ENCODE peak calls at places on chromosomes 11 and 22, in seven cellular contexts. One of them, this sample, is unnamed.
A peak's percentile ranks its signal among the peaks of the same experiment; 100 is the strongest.

GRCh38 chr11:134395002-134395401 is 17.0 kb downstream of the B3GAT1 start:
- DNase-seq in Calu3: no peak
- DNase-seq in B cell: no peak
- DNase-seq in H9: no peak
- DNase-seq in GM13976: no peak
- DNase-seq in tibial artery: no peak
- DNase-seq in fibroblast of villous mesenchyme: no peak
- DNase-seq in this sample: no peak

GRCh38 chr11:71307811-71308645 is 55.7 kb upstream of the SHANK2 start:
- DNase-seq in fibroblast of villous mesenchyme: no peak
- DNase-seq in Calu3: no peak
- DNase-seq in GM13976: peak; percentile 10
- DNase-seq in H9: peak; percentile 19
- DNase-seq in B cell: no peak
- DNase-seq in tibial artery: peak; percentile 16
- DNase-seq in this sample: no peak

GRCh38 chr11:72685560-72686480 is 11.6 kb upstream of the PDE2A start:
- DNase-seq in B cell: no peak
- DNase-seq in GM13976: no peak
- DNase-seq in Calu3: no peak
- DNase-seq in H9: no peak
- DNase-seq in fibroblast of villous mesenchyme: peak; percentile 84
- DNase-seq in tibial artery: no peak
- DNase-seq in this sample: no peak

GRCh38 chr22:35053060-35053835 is 12.7 kb upstream of the ISX start:
- DNase-seq in fibroblast of villous mesenchyme: no peak
- DNase-seq in B cell: no peak
- DNase-seq in tibial artery: no peak
- DNase-seq in Calu3: no peak
- DNase-seq in GM13976: no peak
- DNase-seq in H9: no peak
- DNase-seq in this sample: no peak

GRCh38 chr11:31340903-31341572 is 28.5 kb downstream of the DCDC1 start:
- DNase-seq in H9: peak; percentile 31
- DNase-seq in tibial artery: no peak
- DNase-seq in GM13976: peak; percentile 32
- DNase-seq in B cell: no peak
- DNase-seq in fibroblast of villous mesenchyme: peak; percentile 39
- DNase-seq in Calu3: peak; percentile 10
- DNase-seq in this sample: peak; percentile 8

GRCh38 chr11:72752088-72752914 is at the start of gene ARAP1:
- DNase-seq in H9: peak; percentile 90
- DNase-seq in fibroblast of villous mesenchyme: peak; percentile 70
- DNase-seq in tibial artery: peak; percentile 85
- DNase-seq in B cell: peak; percentile 86
- DNase-seq in Calu3: peak; percentile 73
- DNase-seq in GM13976: peak; percentile 95
- DNase-seq in this sample: peak; percentile 77

GRCh38 chr11:107785401-107785800 is 73.2 kb downstream of the SLC35F2 start:
- DNase-seq in tibial artery: no peak
- DNase-seq in H9: no peak
- DNase-seq in B cell: no peak
- DNase-seq in Calu3: no peak
- DNase-seq in fibroblast of villous mesenchyme: peak; percentile 28
- DNase-seq in GM13976: peak; percentile 34
- DNase-seq in this sample: no peak

GRCh38 chr11:120344302-120345004 is 8.2 kb downstream of the ARHGEF12 start:
- DNase-seq in B cell: peak; percentile 61
- DNase-seq in fibroblast of villous mesenchyme: peak; percentile 92
- DNase-seq in H9: no peak
- DNase-seq in tibial artery: no peak
- DNase-seq in Calu3: no peak
- DNase-seq in GM13976: peak; percentile 59
- DNase-seq in this sample: no peak

GRCh38 chr11:113114452-113115027 is 153.3 kb downstream of the NCAM1 start:
- DNase-seq in B cell: no peak
- DNase-seq in tibial artery: no peak
- DNase-seq in H9: peak; percentile 62
- DNase-seq in Calu3: peak; percentile 46
- DNase-seq in GM13976: no peak
- DNase-seq in fibroblast of villous mesenchyme: peak; percentile 61
- DNase-seq in this sample: peak; percentile 51

GRCh38 chr11:113773092-113773415 is 438 bp downstream of the ZW10 start:
- DNase-seq in GM13976: no peak
- DNase-seq in Calu3: no peak
- DNase-seq in B cell: no peak
- DNase-seq in tibial artery: no peak
- DNase-seq in fibroblast of villous mesenchyme: peak; percentile 49
- DNase-seq in H9: no peak
- DNase-seq in this sample: peak; percentile 44

GRCh38 chr22:46619830-46620501 is at the start of gene GRAMD4:
- DNase-seq in H9: no peak
- DNase-seq in tibial artery: no peak
- DNase-seq in fibroblast of villous mesenchyme: no peak
- DNase-seq in Calu3: no peak
- DNase-seq in GM13976: no peak
- DNase-seq in B cell: no peak
- DNase-seq in this sample: no peak

GRCh38 chr22:17116931-17117330 is 4.2 kb downstream of the TMEM121B start:
- DNase-seq in fibroblast of villous mesenchyme: no peak
- DNase-seq in H9: no peak
- DNase-seq in GM13976: no peak
- DNase-seq in tibial artery: no peak
- DNase-seq in Calu3: no peak
- DNase-seq in B cell: no peak
- DNase-seq in this sample: no peak

GRCh38 chr11:99275521-99275920 is 254.8 kb downstream of the CNTN5 start:
- DNase-seq in fibroblast of villous mesenchyme: no peak
- DNase-seq in B cell: no peak
- DNase-seq in Calu3: no peak
- DNase-seq in H9: no peak
- DNase-seq in GM13976: no peak
- DNase-seq in tibial artery: no peak
- DNase-seq in this sample: no peak

GRCh38 chr11:47179655-47179991 is 2.9 kb upstream of the ARFGAP2 start:
- DNase-seq in B cell: peak; percentile 54
- DNase-seq in fibroblast of villous mesenchyme: peak; percentile 42
- DNase-seq in tibial artery: no peak
- DNase-seq in H9: peak; percentile 76
- DNase-seq in Calu3: peak; percentile 66
- DNase-seq in GM13976: peak; percentile 77
- DNase-seq in this sample: peak; percentile 58

GRCh38 chr11:68976563-68976962 is 4.2 kb downstream of the MRGPRD start:
- DNase-seq in H9: no peak
- DNase-seq in Calu3: no peak
- DNase-seq in GM13976: no peak
- DNase-seq in tibial artery: peak; percentile 46
- DNase-seq in fibroblast of villous mesenchyme: no peak
- DNase-seq in B cell: no peak
- DNase-seq in this sample: no peak

GRCh38 chr11:58629857-58630256 is 7.4 kb downstream of the CNTF start:
- DNase-seq in tibial artery: no peak
- DNase-seq in Calu3: peak; percentile 27
- DNase-seq in fibroblast of villous mesenchyme: peak; percentile 73
- DNase-seq in B cell: peak; percentile 44
- DNase-seq in GM13976: peak; percentile 60
- DNase-seq in H9: peak; percentile 39
- DNase-seq in this sample: no peak

GRCh38 chr11:39459606-39460005 is 1999.8 kb downstream of the LRRC4C start:
- DNase-seq in Calu3: no peak
- DNase-seq in GM13976: no peak
- DNase-seq in B cell: no peak
- DNase-seq in tibial artery: no peak
- DNase-seq in H9: no peak
- DNase-seq in fibroblast of villous mesenchyme: no peak
- DNase-seq in this sample: no peak

GRCh38 chr11:33350287-33350686 is 93.1 kb downstream of the HIPK3 start:
- DNase-seq in fibroblast of villous mesenchyme: no peak
- DNase-seq in Calu3: no peak
- DNase-seq in tibial artery: no peak
- DNase-seq in H9: no peak
- DNase-seq in B cell: no peak
- DNase-seq in GM13976: no peak
- DNase-seq in this sample: no peak

GRCh38 chr11:35800970-35801953 is 138.7 kb downstream of the TRIM44 start:
- DNase-seq in tibial artery: no peak
- DNase-seq in Calu3: no peak
- DNase-seq in GM13976: peak; percentile 25
- DNase-seq in fibroblast of villous mesenchyme: no peak
- DNase-seq in B cell: peak; percentile 18
- DNase-seq in H9: no peak
- DNase-seq in this sample: no peak

GRCh38 chr22:35330258-35330861 is 30.7 kb downstream of the TOM1 start:
- DNase-seq in H9: no peak
- DNase-seq in Calu3: no peak
- DNase-seq in B cell: peak; percentile 37
- DNase-seq in fibroblast of villous mesenchyme: peak; percentile 97
- DNase-seq in tibial artery: peak; percentile 88
- DNase-seq in GM13976: no peak
- DNase-seq in this sample: no peak

GRCh38 chr11:116513894-116514293 is 258.9 kb downstream of the BUD13 start:
- DNase-seq in GM13976: peak; percentile 61
- DNase-seq in tibial artery: peak; percentile 41
- DNase-seq in Calu3: peak; percentile 36
- DNase-seq in H9: peak; percentile 75
- DNase-seq in fibroblast of villous mesenchyme: peak; percentile 30
- DNase-seq in B cell: no peak
- DNase-seq in this sample: peak; percentile 53

GRCh38 chr11:5383576-5383975 is at the start of gene OR51M1:
- DNase-seq in fibroblast of villous mesenchyme: no peak
- DNase-seq in B cell: no peak
- DNase-seq in tibial artery: no peak
- DNase-seq in GM13976: no peak
- DNase-seq in H9: no peak
- DNase-seq in Calu3: no peak
- DNase-seq in this sample: no peak

GRCh38 chr11:5384335-5384734 is 723 bp downstream of the OR51M1 start:
- DNase-seq in Calu3: no peak
- DNase-seq in B cell: no peak
- DNase-seq in tibial artery: no peak
- DNase-seq in GM13976: no peak
- DNase-seq in fibroblast of villous mesenchyme: no peak
- DNase-seq in H9: no peak
- DNase-seq in this sample: no peak

GRCh38 chr11:5380740-5381342 is 2.8 kb upstream of the OR51M1 start:
- DNase-seq in fibroblast of villous mesenchyme: peak; percentile 71
- DNase-seq in Calu3: peak; percentile 59
- DNase-seq in B cell: peak; percentile 28
- DNase-seq in H9: peak; percentile 76
- DNase-seq in GM13976: peak; percentile 40
- DNase-seq in tibial artery: peak; percentile 67
- DNase-seq in this sample: peak; percentile 66
- TF ChIP-seq CTCF in fibroblast of villous mesenchyme: peak; percentile 88
- TF ChIP-seq CTCF in Calu3: peak; percentile 67
- TF ChIP-seq CTCF in B cell: peak; percentile 66
- TF ChIP-seq CTCF in H9: peak; percentile 88
- TF ChIP-seq CTCF in GM13976: peak; percentile 63
- TF ChIP-seq CTCF in tibial artery: peak; percentile 48
- TF ChIP-seq CTCF in this sample: peak; percentile 79

GRCh38 chr22:25069758-25070461 is 117.4 kb downstream of the KIAA1671 start:
- DNase-seq in Calu3: no peak
- DNase-seq in fibroblast of villous mesenchyme: no peak
- DNase-seq in B cell: no peak
- DNase-seq in GM13976: no peak
- DNase-seq in H9: no peak
- DNase-seq in tibial artery: peak; percentile 82
- DNase-seq in this sample: peak; percentile 28

GRCh38 chr22:25070870-25071465 is 118.5 kb downstream of the KIAA1671 start:
- DNase-seq in B cell: no peak
- DNase-seq in H9: no peak
- DNase-seq in fibroblast of villous mesenchyme: peak; percentile 16
- DNase-seq in Calu3: no peak
- DNase-seq in tibial artery: no peak
- DNase-seq in GM13976: no peak
- DNase-seq in this sample: no peak

GRCh38 chr22:25069426-25069757 is 116.9 kb downstream of the KIAA1671 start:
- DNase-seq in fibroblast of villous mesenchyme: no peak
- DNase-seq in GM13976: no peak
- DNase-seq in B cell: no peak
- DNase-seq in Calu3: no peak
- DNase-seq in tibial artery: no peak
- DNase-seq in H9: no peak
- DNase-seq in this sample: no peak

GRCh38 chr22:25072406-25072805 is 119.9 kb downstream of the KIAA1671 start:
- DNase-seq in B cell: no peak
- DNase-seq in Calu3: no peak
- DNase-seq in H9: no peak
- DNase-seq in GM13976: no peak
- DNase-seq in tibial artery: no peak
- DNase-seq in fibroblast of villous mesenchyme: no peak
- DNase-seq in this sample: no peak

DNA sequence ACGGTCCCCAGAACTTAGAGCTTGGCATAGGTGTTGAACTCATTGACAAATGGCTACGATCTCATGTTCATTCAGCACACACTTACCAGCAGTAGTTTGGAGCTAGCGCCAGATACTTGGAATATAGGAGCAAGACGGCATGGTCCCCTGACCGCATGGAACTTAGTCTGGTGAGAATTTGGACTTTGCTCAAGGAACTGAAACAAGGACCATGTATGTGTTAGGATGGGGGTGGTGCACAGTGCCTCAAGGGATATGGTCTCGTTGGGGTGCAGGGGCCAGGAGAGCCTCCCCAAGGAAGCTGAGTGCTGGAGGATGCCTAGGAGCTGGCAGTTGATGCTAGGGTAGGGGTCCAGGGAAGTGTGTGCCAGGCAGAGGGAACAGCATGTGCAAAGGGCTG is 119.2 kb downstream of the KIAA1671 start:
- DNase-seq in fibroblast of villous mesenchyme: no peak
- DNase-seq in tibial artery: no peak
- DNase-seq in B cell: no peak
- DNase-seq in Calu3: no peak
- DNase-seq in GM13976: no peak
- DNase-seq in H9: no peak
- DNase-seq in this sample: no peak
- TF ChIP-seq CTCF in fibroblast of villous mesenchyme: no peak
- TF ChIP-seq CTCF in tibial artery: no peak
- TF ChIP-seq CTCF in B cell: no peak
- TF ChIP-seq CTCF in Calu3: no peak
- TF ChIP-seq CTCF in GM13976: no peak
- TF ChIP-seq CTCF in H9: no peak
- TF ChIP-seq CTCF in this sample: no peak

DNA sequence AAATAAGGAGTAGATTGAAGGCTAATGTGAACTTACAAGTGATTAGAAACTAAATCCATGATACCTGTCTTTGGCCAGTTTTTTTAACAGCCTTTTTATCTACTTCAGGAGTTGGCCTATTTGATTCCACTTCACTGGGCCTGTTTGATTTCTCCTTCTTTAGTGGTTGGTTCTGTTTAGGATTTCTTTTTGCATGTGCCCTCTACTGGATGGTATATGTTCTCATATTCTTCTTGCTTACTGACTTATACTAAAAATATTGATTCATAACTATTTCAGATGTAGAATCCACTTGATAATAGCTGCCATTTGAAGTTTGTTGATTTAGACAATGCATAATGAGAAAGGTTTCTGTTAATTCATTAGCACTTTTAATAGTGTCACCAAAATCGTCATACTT is 53.9 kb downstream of the USP47 start:
- DNase-seq in Calu3: no peak
- DNase-seq in fibroblast of villous mesenchyme: no peak
- DNase-seq in B cell: no peak
- DNase-seq in H9: no peak
- DNase-seq in GM13976: no peak
- DNase-seq in tibial artery: no peak
- DNase-seq in this sample: no peak
- TF ChIP-seq CTCF in Calu3: peak; percentile 1
- TF ChIP-seq CTCF in fibroblast of villous mesenchyme: peak; percentile 19
- TF ChIP-seq CTCF in B cell: no peak
- TF ChIP-seq CTCF in H9: no peak
- TF ChIP-seq CTCF in GM13976: no peak
- TF ChIP-seq CTCF in tibial artery: peak; percentile 7
- TF ChIP-seq CTCF in this sample: no peak

GRCh38 chr11:62545437-62546243 is 966 bp downstream of the AHNAK start:
- DNase-seq in tibial artery: peak; percentile 97
- DNase-seq in H9: peak; percentile 81
- DNase-seq in GM13976: no peak
- DNase-seq in Calu3: peak; percentile 96
- DNase-seq in B cell: peak; percentile 59
- DNase-seq in fibroblast of villous mesenchyme: peak; percentile 95
- DNase-seq in this sample: peak; percentile 80
- TF ChIP-seq CTCF in tibial artery: no peak
- TF ChIP-seq CTCF in H9: peak; percentile 18
- TF ChIP-seq CTCF in GM13976: no peak
- TF ChIP-seq CTCF in Calu3: no peak
- TF ChIP-seq CTCF in B cell: no peak
- TF ChIP-seq CTCF in fibroblast of villous mesenchyme: peak; percentile 4
- TF ChIP-seq CTCF in this sample: no peak